ENCODE peak calls at places on chromosome 20, in seven cellular contexts. H is heart left ventricle; F is right cardiac atrium; O is ovary; K is CD4-positive, alpha-beta memory T cell; I is GM12878; Y is A549. G is an unnamed sample.

GRCh38 chr20:6920991-6921613 is 153.6 kb downstream of the BMP2 start:
- DNase-seq in I (no peak), K (no peak), F (no peak), H (no peak), Y (no peak), O (no peak), G (no peak)

GRCh38 chr20:18532626-18533025 is 24.9 kb downstream of the SEC23B start:
- DNase-seq in Y (no peak), O (no peak), K (no peak), H (no peak), F (no peak), I (no peak), G (no peak)

GRCh38 chr20:23362392-23363256 is 642 bp downstream of the GZF1 start:
- DNase-seq in H (no peak), I (no peak), O (no peak), Y (no peak), F (peak; percentile 59), K (no peak), G (peak; percentile 39)

GRCh38 chr20:45779011-45779915 is 12.4 kb downstream of the WFDC3 start:
- DNase-seq in O (peak; percentile 90), H (peak; percentile 77), F (peak; percentile 87), I (no peak), K (no peak), Y (peak; percentile 87), G (peak; percentile 28)

GRCh38 chr20:35277127-35277526 is 795 bp downstream of the MMP24OS start:
- DNase-seq in K (no peak), Y (no peak), F (no peak), I (no peak), H (no peak), O (no peak), G (no peak)

GRCh38 chr20:51134405-51134804 is 111.5 kb upstream of the KCNG1 start:
- DNase-seq in F (no peak), H (no peak), O (no peak), I (no peak), Y (no peak), K (no peak), G (peak; percentile 46)

GRCh38 chr20:10644458-10645204 is 29.2 kb downstream of the JAG1 start:
- DNase-seq in O (no peak), Y (no peak), F (no peak), H (no peak), I (peak; percentile 48), K (no peak), G (no peak)

GRCh38 chr20:45041464-45042337 is 59.2 kb downstream of the KCNS1 start:
- DNase-seq in Y (no peak), I (no peak), O (no peak), K (no peak), F (no peak), H (no peak), G (no peak)

GRCh38 chr20:1567392-1568165 is 10.1 kb upstream of the SIRPD start:
- DNase-seq in H (no peak), K (no peak), O (no peak), Y (no peak), I (no peak), F (no peak), G (no peak)

GRCh38 chr20:24773751-24774201 is 175.3 kb upstream of the CST7 start:
- DNase-seq in H (no peak), I (peak; percentile 15), O (no peak), Y (peak; percentile 69), K (no peak), F (no peak), G (no peak)

GRCh38 chr20:56222945-56223344 is 25.6 kb upstream of the MC3R start:
- DNase-seq in I (no peak), H (no peak), K (no peak), F (no peak), O (no peak), Y (no peak), G (no peak)

GRCh38 chr20:444862-445426 is 17.4 kb downstream of the TBC1D20 start:
- DNase-seq in F (no peak), Y (no peak), I (no peak), K (no peak), H (no peak), O (no peak), G (no peak)

GRCh38 chr20:63858393-63859165 is 2.7 kb upstream of the ABHD16B start:
- DNase-seq in O (peak; percentile 70), Y (no peak), I (no peak), F (peak; percentile 62), H (peak; percentile 82), K (no peak), G (no peak)

GRCh38 chr20:51553897-51554504 is 11.5 kb upstream of the NFATC2 start:
- DNase-seq in F (no peak), K (no peak), I (no peak), O (no peak), Y (no peak), H (no peak), G (no peak)

GRCh38 chr20:32315885-32316284 is 38.4 kb downstream of the KIF3B start:
- DNase-seq in O (no peak), F (no peak), I (no peak), K (no peak), Y (no peak), H (no peak), G (no peak)

GRCh38 chr20:21628800-21629199 is 76.7 kb upstream of the PAX1 start:
- DNase-seq in K (no peak), H (no peak), F (no peak), I (no peak), Y (no peak), O (no peak), G (no peak)

GRCh38 chr20:21632031-21632430 is 73.4 kb upstream of the PAX1 start:
- DNase-seq in O (no peak), K (no peak), F (no peak), Y (no peak), I (no peak), H (no peak), G (no peak)

GRCh38 chr20:21633829-21634228 is 71.6 kb upstream of the PAX1 start:
- DNase-seq in Y (no peak), I (no peak), H (no peak), O (no peak), K (no peak), F (no peak), G (no peak)

DNA sequence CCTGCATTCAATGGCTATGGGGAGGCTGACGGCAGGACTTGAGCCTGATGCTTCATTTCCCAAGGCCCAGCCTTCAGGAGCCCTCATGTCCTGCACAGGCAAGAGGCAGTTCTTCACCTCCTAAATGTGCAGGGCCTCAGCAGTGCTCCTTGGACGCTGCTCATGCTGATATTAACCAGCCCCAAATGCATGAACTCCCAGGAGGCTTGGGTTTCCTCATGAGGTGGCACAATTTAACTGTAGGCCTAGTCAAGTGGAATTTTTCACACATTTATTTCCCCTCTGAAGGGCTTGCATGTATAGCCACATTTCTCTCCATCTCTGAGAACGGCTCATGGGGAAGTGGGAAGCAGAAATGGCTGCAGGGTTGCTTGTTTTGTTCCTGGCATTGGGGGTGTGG is 72.8 kb upstream of the PAX1 start:
- DNase-seq in I (no peak), O (no peak), H (no peak), K (no peak), F (no peak), Y (no peak), G (no peak)
- H3K4me3 ChIP-seq in I (no peak overlapping the region), O (no peak overlapping the region), H (no peak overlapping the region), K (no peak overlapping the region), F (no peak overlapping the region), Y (no peak overlapping the region), G (no peak overlapping the region)

DNA sequence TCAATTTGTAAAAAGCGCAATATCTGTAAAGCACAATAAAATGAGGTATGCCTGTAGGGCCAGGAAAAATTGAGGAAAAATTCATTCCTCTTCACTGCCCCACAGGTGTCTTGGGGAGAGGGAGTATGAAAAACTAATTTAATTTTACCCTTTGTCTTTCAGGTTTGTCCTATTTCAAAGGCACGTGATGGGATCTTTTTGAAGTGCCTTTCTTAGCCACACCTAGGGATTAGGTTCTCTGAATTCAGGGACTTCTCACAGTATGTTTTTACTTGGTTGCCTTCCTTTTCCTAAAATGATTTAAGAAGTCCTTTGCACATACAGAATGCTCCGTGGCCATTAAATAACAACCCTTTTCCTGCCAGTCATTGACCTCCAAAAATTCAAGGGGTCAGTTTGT is 71.9 kb downstream of the NCOA3 start:
- DNase-seq in K (no peak), I (no peak), O (no peak), H (no peak), F (no peak), Y (no peak), G (no peak)
- H3K27ac ChIP-seq in K (no peak overlapping the region), I (peak overlapping the region; percentile 1), O (no peak overlapping the region), H (peak overlapping the region; percentile 54), F (no peak overlapping the region), Y (peak overlapping the region; percentile 69), G (no peak overlapping the region)

GRCh38 chr20:62806383-62807050 is 1.9 kb downstream of the OGFR start:
- DNase-seq in I (no peak), O (no peak), H (no peak), F (no peak), K (no peak), Y (no peak), G (no peak)
- H3K4me3 ChIP-seq in I (peak overlapping the region; percentile 96), O (peak overlapping the region; percentile 79), H (peak overlapping the region; percentile 99), F (no peak overlapping the region), K (peak overlapping the region; percentile 61), Y (peak overlapping the region; percentile 95), G (no peak overlapping the region)

GRCh38 chr20:50107086-50107645 is 5.8 kb downstream of the UBE2V1 start:
- DNase-seq in O (no peak), F (no peak), Y (no peak), I (no peak), H (no peak), K (no peak), G (no peak)

GRCh38 chr20:50111120-50111828 is 1.7 kb downstream of the UBE2V1 start:
- DNase-seq in I (no peak), F (no peak), K (no peak), O (no peak), Y (no peak), H (no peak), G (no peak)

GRCh38 chr20:50108571-50109235 is 4.2 kb downstream of the UBE2V1 start:
- DNase-seq in F (no peak), O (no peak), Y (no peak), I (no peak), H (no peak), K (no peak), G (no peak)

GRCh38 chr20:50110141-50111047 is 2.6 kb downstream of the UBE2V1 start:
- DNase-seq in Y (no peak), O (no peak), K (peak; percentile 47), F (no peak), H (no peak), I (peak; percentile 52), G (peak; percentile 80)

GRCh38 chr20:50107796-50108331 is 5.1 kb downstream of the UBE2V1 start:
- DNase-seq in H (no peak), I (no peak), O (no peak), K (no peak), Y (no peak), F (no peak), G (no peak)
- H3K27ac ChIP-seq in H (no peak overlapping the region), I (peak overlapping the region; percentile 14), O (no peak overlapping the region), K (no peak overlapping the region), Y (no peak overlapping the region), F (no peak overlapping the region), G (no peak overlapping the region)

DNA sequence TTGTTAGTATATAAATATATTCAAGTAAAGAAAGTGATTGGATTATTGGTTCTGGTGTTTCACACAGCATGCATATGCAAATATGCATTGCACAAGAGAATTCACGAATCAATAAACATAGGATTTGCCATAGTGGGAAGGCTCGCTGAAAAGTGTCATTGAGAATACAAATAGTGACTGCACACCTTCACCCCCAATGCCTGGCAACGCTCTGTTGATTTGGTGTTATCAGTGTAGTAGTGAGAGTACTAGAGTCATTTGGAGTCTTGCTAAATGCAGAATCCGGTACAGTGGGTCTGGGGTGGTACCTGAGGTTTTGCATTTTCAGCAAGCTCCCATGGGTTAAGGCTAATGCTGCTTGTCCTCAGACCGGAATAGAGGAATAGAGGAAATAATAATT is 49.7 kb upstream of the NAA20 start:
- DNase-seq in I (no peak), H (no peak), K (no peak), Y (no peak), F (no peak), O (no peak), G (peak; percentile 7)
- H3K4me3 ChIP-seq in I (no peak overlapping the region), H (no peak overlapping the region), K (no peak overlapping the region), Y (no peak overlapping the region), F (no peak overlapping the region), O (no peak overlapping the region), G (no peak overlapping the region)

G was measured in Peyer's patch.